ENCODE peak calls at places on chromosome 2, in five cellular contexts. B is pancreas, U is HFF-Myc, M is A549, D is psoas muscle. T is an unnamed sample.
A peak's percentile ranks its signal among the peaks of the same experiment; 100 is the strongest.

GRCh38 chr2:71291398-71291797 is 40.2 kb upstream of the ZNF638 start:
- DNase-seq in M (no peak), D (peak; percentile 55), U (no peak), B (no peak), T (no peak)

GRCh38 chr2:201157694-201158093 is 25.2 kb upstream of the CASP10 start:
- DNase-seq in U (no peak), B (no peak), M (no peak), D (no peak), T (no peak)

GRCh38 chr2:230901006-230901405 is 24.0 kb downstream of the GPR55 start:
- DNase-seq in B (no peak), D (no peak), U (no peak), M (no peak), T (peak; percentile 72)

GRCh38 chr2:70936165-70936978 is 672 bp downstream of the ATP6V1B1 start:
- DNase-seq in B (no peak), D (no peak), U (no peak), M (no peak), T (peak; percentile 65)

GRCh38 chr2:63589148-63589972 is 597 bp downstream of the MDH1 start:
- DNase-seq in U (no peak), D (no peak), B (no peak), M (peak; percentile 33), T (no peak)

GRCh38 chr2:234003972-234004617 is 46.4 kb upstream of the SPP2 start:
- DNase-seq in B (no peak), D (peak; percentile 60), U (peak; percentile 52), M (peak; percentile 71), T (peak; percentile 88)

GRCh38 chr2:199485732-199486335 is 28.1 kb upstream of the SATB2 start:
- DNase-seq in D (peak; percentile 65), U (peak; percentile 27), B (peak; percentile 56), M (peak; percentile 51), T (peak; percentile 86)

GRCh38 chr2:238954841-238955521 is 107.1 kb downstream of the TWIST2 start:
- DNase-seq in U (no peak), D (no peak), B (no peak), M (no peak), T (peak; percentile 51)

GRCh38 chr2:126513033-126513432 is 142.9 kb upstream of the GYPC start:
- DNase-seq in U (no peak), M (no peak), B (no peak), D (no peak), T (no peak)

GRCh38 chr2:47046271-47046670 is 108.8 kb downstream of the STPG4 start:
- DNase-seq in B (no peak), D (no peak), M (no peak), U (no peak), T (no peak)

GRCh38 chr2:74937221-74937880 is 21.1 kb upstream of the POLE4 start:
- DNase-seq in U (no peak), M (peak; percentile 48), B (no peak), D (no peak), T (no peak)

GRCh38 chr2:202025816-202026215 is 7.8 kb upstream of the FZD7 start:
- DNase-seq in U (no peak), B (no peak), M (no peak), D (no peak), T (peak; percentile 25)

GRCh38 chr2:159046966-159047365 is 78.5 kb downstream of the TANC1 start:
- DNase-seq in D (no peak), B (no peak), U (no peak), M (no peak), T (no peak)

GRCh38 chr2:213018340-213018901 is 133.0 kb downstream of the IKZF2 start:
- DNase-seq in U (no peak), M (no peak), B (no peak), D (no peak), T (no peak)

GRCh38 chr2:37361416-37361815 is 17.0 kb downstream of the QPCT start:
- DNase-seq in D (peak; percentile 72), M (no peak), U (no peak), B (no peak), T (no peak)

GRCh38 chr2:145957929-145958328 is 1438.0 kb upstream of the ZEB2 start:
- DNase-seq in B (no peak), D (no peak), M (no peak), U (no peak), T (no peak)

GRCh38 chr2:151771599-151772358 is 37.5 kb upstream of the NEB start:
- DNase-seq in M (no peak), B (no peak), U (peak; percentile 41), D (peak; percentile 85), T (no peak)

GRCh38 chr2:224722777-224723176 is 6.6 kb upstream of the CCDC195 start:
- DNase-seq in M (no peak), B (no peak), D (no peak), U (no peak), T (no peak)

GRCh38 chr2:241010531-241011295 is 12.3 kb downstream of the SNED1 start:
- DNase-seq in M (no peak), B (no peak), U (no peak), D (peak; percentile 42), T (peak; percentile 83)

GRCh38 chr2:189685540-189686229 is 11.2 kb downstream of the ANKAR start:
- DNase-seq in D (no peak), M (no peak), U (no peak), B (no peak), T (no peak)

GRCh38 chr2:19574788-19575260 is 216.4 kb upstream of the OSR1 start:
- DNase-seq in M (no peak), U (peak; percentile 96), D (peak; percentile 81), B (no peak), T (no peak)

GRCh38 chr2:117087565-117088291 is 726.8 kb upstream of the DDX18 start:
- DNase-seq in D (no peak), U (no peak), B (no peak), M (no peak), T (no peak)

GRCh38 chr2:77513191-77513590 is 9.0 kb downstream of the LRRTM4 start:
- DNase-seq in U (no peak), B (no peak), M (no peak), D (no peak), T (no peak)

GRCh38 chr2:169046440-169047151 is 15.5 kb upstream of the ABCB11 start:
- DNase-seq in B (no peak), U (no peak), M (no peak), D (no peak), T (no peak)

GRCh38 chr2:65232636-65233035 is 5.0 kb downstream of the ACTR2 start:
- DNase-seq in B (no peak), D (no peak), M (no peak), U (no peak), T (no peak)

GRCh38 chr2:30113617-30114293 is 33.1 kb upstream of the YPEL5 start:
- DNase-seq in B (no peak), D (no peak), U (peak; percentile 91), M (peak; percentile 43), T (no peak)

GRCh38 chr2:101617188-101617587 is 80.3 kb upstream of the MAP4K4 start:
- DNase-seq in M (no peak), B (no peak), U (peak; percentile 20), D (no peak), T (no peak)

GRCh38 chr2:47003641-47004427 is 88.2 kb upstream of the MCFD2 start:
- DNase-seq in D (no peak), B (no peak), U (no peak), M (no peak), T (no peak)

GRCh38 chr2:100451734-100452133 is 18.5 kb upstream of the NMS start:
- DNase-seq in D (no peak), U (no peak), M (no peak), B (no peak), T (no peak)

GRCh38 chr2:118046628-118047210 is 32.8 kb upstream of the CCDC93 start:
- DNase-seq in M (peak; percentile 18), B (no peak), U (peak; percentile 10), D (no peak), T (no peak)

GRCh38 chr2:187054501-187055319 is 205.7 kb upstream of the ZSWIM2 start:
- DNase-seq in M (no peak), D (no peak), U (no peak), B (no peak), T (no peak)
- TF ChIP-seq CTCF in M (no peak), D (no peak), U (peak; percentile 2), B (no peak), T (no peak)

DNA sequence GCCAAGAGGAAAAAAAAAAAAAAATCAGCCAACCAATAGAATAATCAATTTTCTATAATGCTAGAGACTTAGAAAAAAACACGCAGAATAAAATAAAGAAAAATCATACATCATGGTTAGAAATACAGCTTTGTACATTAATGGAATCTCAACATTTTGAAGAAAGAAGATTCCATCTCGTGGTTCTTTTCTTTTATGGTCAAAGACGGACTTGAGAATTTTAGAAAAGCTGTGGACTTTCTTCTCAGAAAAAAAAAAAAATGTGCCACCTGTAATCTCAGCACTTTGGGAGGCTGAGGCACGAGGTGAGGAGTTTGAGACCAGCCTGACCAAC is 41.8 kb upstream of the ATIC start:
- DNase-seq in M (no peak), U (no peak), B (no peak), D (no peak), T (no peak)
- TF ChIP-seq CTCF in M (no peak), U (no peak), B (no peak), D (no peak), T (no peak)

GRCh38 chr2:20677301-20678176 is 10.6 kb downstream of the GDF7 start:
- DNase-seq in U (no peak), B (no peak), M (no peak), D (no peak), T (no peak)
- TF ChIP-seq CTCF in U (no peak), B (no peak), M (peak; percentile 6), D (no peak), T (no peak)

GRCh38 chr2:42794271-42795046 is 2.1 kb upstream of the HAAO start:
- DNase-seq in M (peak; percentile 63), D (peak; percentile 59), U (no peak), B (peak; percentile 71), T (peak; percentile 42)

GRCh38 chr2:42796427-42797248 is 4.3 kb upstream of the HAAO start:
- DNase-seq in B (no peak), D (no peak), M (no peak), U (no peak), T (no peak)

GRCh38 chr2:42795275-42795674 is 2.9 kb upstream of the HAAO start:
- DNase-seq in D (no peak), B (no peak), U (no peak), M (no peak), T (no peak)

GRCh38 chr2:42797281-42797680 is 4.9 kb upstream of the HAAO start:
- DNase-seq in D (no peak), B (no peak), U (no peak), M (no peak), T (no peak)

DNA sequence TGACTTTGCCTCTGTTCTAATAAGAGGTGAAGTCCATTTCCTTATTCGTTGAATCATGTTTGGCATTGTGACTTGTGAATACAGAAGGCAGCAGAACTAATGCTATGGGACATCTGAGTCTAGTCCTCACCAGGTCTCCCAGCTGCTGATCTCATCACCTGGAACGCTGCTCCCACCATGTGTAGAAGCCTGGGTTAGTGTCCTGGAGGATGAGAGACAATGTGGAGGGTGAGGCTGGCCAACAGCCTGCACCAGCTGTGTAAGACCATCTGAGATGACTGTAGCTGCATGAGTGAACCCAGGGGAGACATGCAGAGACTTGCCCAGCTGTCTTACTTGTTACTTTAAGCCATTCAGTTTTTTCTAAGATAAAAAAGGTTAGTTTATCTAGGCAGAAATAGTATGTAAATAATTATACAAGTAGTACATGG is 3.5 kb upstream of the HAAO start:
- DNase-seq in B (no peak), M (no peak), U (peak; percentile 25), D (no peak), T (peak; percentile 38)
- TF ChIP-seq CTCF in B (no peak), M (no peak), U (no peak), D (no peak), T (no peak)

GRCh38 chr2:55063713-55064323 is 13.6 kb upstream of the RTN4 start:
- DNase-seq in M (no peak), D (no peak), U (no peak), B (no peak), T (no peak)
- TF ChIP-seq CTCF in M (peak; percentile 21), D (no peak), U (peak; percentile 22), B (no peak), T (peak; percentile 27)

GRCh38 chr2:39326644-39327043 is 82.9 kb upstream of the CDKL4 start:
- DNase-seq in D (no peak), U (no peak), M (no peak), B (no peak), T (no peak)
- TF ChIP-seq CTCF in D (no peak), U (no peak), M (no peak), B (no peak), T (no peak)

T was measured in osteocyte.